ENCODE peak calls at places on chromosome 20, in four cellular contexts. M is GM12865, O is astrocyte, H is progenitor cell of endocrine pancreas. B is an unnamed sample.

GRCh38 chr20:64113796-64114355 is 6.5 kb upstream of the NPBWR2 start:
- DNase-seq in M (no peak), O (no peak), H (no peak), B (no peak)

GRCh38 chr20:62792940-62793756 is 3.1 kb upstream of the MRGBP start:
- DNase-seq in M (no peak), O (no peak), H (no peak), B (no peak)

GRCh38 chr20:6492396-6493055 is 275.0 kb upstream of the BMP2 start:
- DNase-seq in M (no peak), O (peak; percentile 51), H (no peak), B (no peak)

GRCh38 chr20:1324598-1325172 is 4.3 kb downstream of the SDCBP2 start:
- DNase-seq in M (no peak), O (peak; percentile 73), H (no peak), B (peak; percentile 14)

GRCh38 chr20:29690274-29690673 is 1567.2 kb upstream of the DEFB115 start:
- DNase-seq in M (no peak), O (no peak), H (no peak), B (no peak)

GRCh38 chr20:32945710-32946221 is 58.5 kb downstream of the SUN5 start:
- DNase-seq in M (peak; percentile 15), O (no peak), H (no peak), B (no peak)

GRCh38 chr20:6765469-6766058 is 1.9 kb upstream of the BMP2 start:
- DNase-seq in M (peak; percentile 54), O (peak; percentile 31), H (no peak), B (no peak)

GRCh38 chr20:44552950-44553908 is 29.1 kb upstream of the PKIG start:
- DNase-seq in M (no peak), O (peak; percentile 90), H (no peak), B (no peak)

GRCh38 chr20:36217226-36217625 is 19.1 kb upstream of the AAR2 start:
- DNase-seq in M (no peak), O (no peak), H (no peak), B (no peak)

GRCh38 chr20:46406986-46407670 is 713 bp upstream of the ELMO2 start:
- DNase-seq in M (peak; percentile 66), O (peak; percentile 16), H (no peak), B (no peak)

GRCh38 chr20:32894711-32895355 is 36.1 kb downstream of the EFCAB8 start:
- DNase-seq in M (no peak), O (no peak), H (no peak), B (no peak)

GRCh38 chr20:25000268-25000801 is 7.8 kb upstream of the APMAP start:
- DNase-seq in M (no peak), O (peak; percentile 68), H (no peak), B (no peak)

GRCh38 chr20:59007758-59008511 is 881 bp upstream of the CTSZ start:
- DNase-seq in M (peak; percentile 95), O (no peak), H (no peak), B (peak; percentile 69)

GRCh38 chr20:40016884-40017283 is 672.2 kb downstream of the MAFB start:
- DNase-seq in M (no peak), O (no peak), H (no peak), B (no peak)

GRCh38 chr20:10074513-10074912 is 39.7 kb downstream of the ANKEF1 start:
- DNase-seq in M (peak; percentile 40), O (peak; percentile 93), H (no peak), B (no peak)

GRCh38 chr20:62523473-62524203 is 47.8 kb upstream of the GATA5 start:
- DNase-seq in M (peak; percentile 19), O (no peak), H (no peak), B (no peak)

GRCh38 chr20:63519765-63520593 is 586 bp upstream of the PPDPF start:
- DNase-seq in M (peak; percentile 65), O (peak; percentile 37), H (peak; percentile 70), B (peak; percentile 68)

GRCh38 chr20:5928831-5929715 is 21.3 kb downstream of the TRMT6 start:
- DNase-seq in M (no peak), O (no peak), H (no peak), B (no peak)

GRCh38 chr20:60486345-60486744 is 528.1 kb downstream of the CDH26 start:
- DNase-seq in M (no peak), O (no peak), H (no peak), B (no peak)

GRCh38 chr20:38791291-38791690 is 14.2 kb upstream of the PPP1R16B start:
- DNase-seq in M (no peak), O (no peak), H (no peak), B (no peak)

GRCh38 chr20:4018015-4018748 is 2.8 kb upstream of the RNF24 start:
- DNase-seq in M (no peak), O (peak; percentile 29), H (no peak), B (no peak)

GRCh38 chr20:4130404-4131189 is 115.2 kb upstream of the RNF24 start:
- DNase-seq in M (no peak), O (peak; percentile 75), H (no peak), B (no peak)

GRCh38 chr20:23586735-23587525 is 18.6 kb upstream of the CST9L start:
- DNase-seq in M (no peak), O (no peak), H (no peak), B (no peak)

GRCh38 chr20:45070932-45071632 is 29.8 kb downstream of the KCNS1 start:
- DNase-seq in M (no peak), O (no peak), H (no peak), B (no peak)

GRCh38 chr20:24895898-24896658 is 53.0 kb upstream of the CST7 start:
- DNase-seq in M (no peak), O (no peak), H (no peak), B (no peak)

GRCh38 chr20:5719861-5720401 is 30.3 kb upstream of the SHLD1 start:
- DNase-seq in M (peak; percentile 26), O (peak; percentile 30), H (no peak), B (no peak)

GRCh38 chr20:41694796-41695195 is 76.6 kb upstream of the CHD6 start:
- DNase-seq in M (no peak), O (no peak), H (no peak), B (no peak)

GRCh38 chr20:32911355-32911754 is 52.6 kb downstream of the EFCAB8 start:
- DNase-seq in M (no peak), O (no peak), H (no peak), B (no peak)

GRCh38 chr20:2707353-2708072 is 14.9 kb downstream of the EBF4 start:
- DNase-seq in M (no peak), O (no peak), H (no peak), B (no peak)

GRCh38 chr20:2708073-2708415 is 15.5 kb downstream of the EBF4 start:
- DNase-seq in M (no peak), O (no peak), H (no peak), B (no peak)

GRCh38 chr20:2709205-2709981 is 16.8 kb downstream of the EBF4 start:
- DNase-seq in M (no peak), O (no peak), H (no peak), B (no peak)

GRCh38 chr20:2708665-2709064 is 16.1 kb downstream of the EBF4 start:
- DNase-seq in M (no peak), O (no peak), H (no peak), B (no peak)

GRCh38 chr20:2713285-2713684 is 20.7 kb downstream of the EBF4 start:
- DNase-seq in M (no peak), O (no peak), H (no peak), B (no peak)
- TF ChIP-seq CTCF in M (peak; percentile 36), O (no peak), H (no peak), B (no peak)

GRCh38 chr20:37454636-37455035 is 66.4 kb upstream of the NNAT start:
- DNase-seq in M (no peak), O (no peak), H (no peak), B (no peak)

GRCh38 chr20:37453288-37453687 is 67.8 kb upstream of the NNAT start:
- DNase-seq in M (no peak), O (no peak), H (no peak), B (no peak)

GRCh38 chr20:37455659-37456058 is 65.4 kb upstream of the NNAT start:
- DNase-seq in M (no peak), O (no peak), H (no peak), B (no peak)

GRCh38 chr20:37452236-37452635 is 68.8 kb upstream of the NNAT start:
- DNase-seq in M (no peak), O (no peak), H (no peak), B (no peak)

GRCh38 chr20:37453836-37454235 is 67.2 kb upstream of the NNAT start:
- DNase-seq in M (no peak), O (no peak), H (no peak), B (no peak)
- TF ChIP-seq CTCF in M (no peak), O (no peak), H (no peak), B (no peak)

GRCh38 chr20:50992733-50993457 is 30.0 kb downstream of the KCNG1 start:
- DNase-seq in M (peak; percentile 64), O (peak; percentile 61), H (no peak), B (no peak)
- TF ChIP-seq CTCF in M (peak; percentile 41), O (peak; percentile 83), H (peak; percentile 66), B (no peak)

GRCh38 chr20:2741463-2741862 is 48.9 kb downstream of the EBF4 start:
- DNase-seq in M (no peak), O (no peak), H (no peak), B (no peak)

GRCh38 chr20:2740702-2741101 is 48.1 kb downstream of the EBF4 start:
- DNase-seq in M (no peak), O (no peak), H (no peak), B (no peak)

GRCh38 chr20:2736441-2736840 is 43.9 kb downstream of the EBF4 start:
- DNase-seq in M (no peak), O (no peak), H (no peak), B (no peak)

GRCh38 chr20:2738331-2738730 is 45.8 kb downstream of the EBF4 start:
- DNase-seq in M (no peak), O (no peak), H (no peak), B (no peak)

GRCh38 chr20:2738734-2739398 is 46.3 kb downstream of the EBF4 start:
- DNase-seq in M (no peak), O (no peak), H (no peak), B (no peak)
- TF ChIP-seq CTCF in M (no peak), O (no peak), H (no peak), B (no peak)

DNA sequence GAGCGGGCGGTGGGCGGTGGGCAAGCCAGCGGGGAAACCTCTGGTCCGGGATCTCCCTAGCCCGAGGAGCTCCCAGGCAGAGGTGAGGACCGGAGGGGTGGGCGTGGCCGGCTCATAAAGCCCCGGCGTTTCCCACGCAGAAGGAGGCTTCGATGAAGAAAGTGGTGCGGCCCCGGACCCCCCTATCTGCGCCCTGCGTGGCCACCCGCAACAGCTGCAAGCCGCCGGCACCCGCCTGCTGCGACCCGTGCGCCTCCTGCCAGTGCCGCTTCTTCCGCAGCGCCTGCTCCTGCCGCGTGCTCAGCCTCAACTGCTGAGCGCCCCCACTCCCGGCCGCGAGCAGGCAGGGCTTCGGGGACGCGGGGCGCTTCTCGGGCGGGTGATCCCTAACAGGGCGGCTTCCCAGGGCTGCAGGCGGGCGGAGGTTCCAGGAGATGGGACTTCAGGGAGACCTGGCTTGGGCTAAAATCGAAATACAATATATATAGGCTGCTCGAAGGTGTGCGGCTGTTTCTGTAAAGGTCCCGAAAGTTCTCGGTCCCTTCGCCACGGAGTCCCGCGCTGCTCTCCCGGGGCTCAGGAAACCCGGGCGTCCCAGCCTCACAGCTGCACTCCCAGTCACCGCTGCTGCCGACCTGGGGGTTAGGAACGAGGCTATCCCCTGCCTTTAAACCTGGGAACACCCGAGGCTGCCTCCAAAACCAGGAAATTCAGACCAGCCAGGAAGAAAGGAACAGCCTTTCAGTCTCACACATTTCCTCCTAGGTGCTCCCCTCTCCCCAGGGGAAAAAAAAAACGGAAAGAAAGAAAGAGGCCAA is 27.8 kb downstream of the ASIP start:
- DNase-seq in M (no peak), O (peak; percentile 22), H (peak; percentile 24), B (peak; percentile 25)
- TF ChIP-seq CTCF in M (no peak), O (no peak), H (no peak), B (no peak)

B was measured in activated B cell treated with CpG ODN at 0.5 μM for 24 hours.